ENCODE peak calls at places on chromosomes 12 and 14, in four cellular contexts. W, D, K and A are unnamed samples.

GRCh38 chr12:56278905-56279304 is 12.2 kb downstream of the COQ10A start:
- DNase-seq in K (no peak), W (no peak), D (no peak), A (no peak)

GRCh38 chr12:27194644-27195043 is 49.4 kb upstream of the STK38L start:
- DNase-seq in W (no peak), K (no peak), D (no peak), A (no peak)

GRCh38 chr12:6697584-6698351 is 2.8 kb downstream of the PIANP start:
- DNase-seq in W (peak; percentile 38), D (peak; percentile 79), K (peak; percentile 33), A (no peak)

GRCh38 chr12:12722351-12723146 is 5.4 kb downstream of the CDKN1B start:
- DNase-seq in D (no peak), K (no peak), W (no peak), A (no peak)

GRCh38 chr14:21070610-21071224 is 613 bp downstream of the ARHGEF40 start:
- DNase-seq in W (no peak), D (peak; percentile 91), K (peak; percentile 74), A (no peak)

GRCh38 chr12:121804417-121805111 is 755 bp downstream of the SETD1B start:
- DNase-seq in W (peak; percentile 56), K (no peak), D (peak; percentile 85), A (peak; percentile 43)

GRCh38 chr12:127130506-127131100 is 1136.4 kb upstream of the TMEM132C start:
- DNase-seq in K (no peak), D (no peak), W (no peak), A (no peak)

GRCh38 chr12:132367401-132367851 is 38.0 kb upstream of the GALNT9 start:
- DNase-seq in K (no peak), W (no peak), D (peak; percentile 68), A (no peak)

GRCh38 chr14:24232645-24233537 is at the start of gene GMPR2:
- DNase-seq in D (no peak), W (peak; percentile 39), K (no peak), A (peak; percentile 55)

GRCh38 chr12:62701492-62701891 is 233.5 kb downstream of the PPM1H start:
- DNase-seq in D (no peak), W (no peak), K (no peak), A (no peak)

GRCh38 chr14:22980672-22981089 is 1.7 kb downstream of the AJUBA start:
- DNase-seq in D (peak; percentile 79), W (no peak), K (peak; percentile 59), A (peak; percentile 35)

GRCh38 chr14:79432640-79433039 is 778.7 kb downstream of the DIO2 start:
- DNase-seq in D (no peak), W (no peak), K (no peak), A (no peak)

GRCh38 chr14:22920697-22921096 is 1.7 kb upstream of the RBM23 start:
- DNase-seq in D (no peak), K (no peak), W (no peak), A (no peak)

GRCh38 chr12:45329702-45330101 is 113.8 kb downstream of the ANO6 start:
- DNase-seq in W (no peak), D (no peak), K (no peak), A (no peak)

GRCh38 chr14:101464310-101464983 is 96.8 kb upstream of the DIO3 start:
- DNase-seq in K (no peak), D (no peak), W (no peak), A (no peak)

GRCh38 chr14:49975286-49975685 is 82.4 kb downstream of the ARF6 start:
- DNase-seq in W (no peak), K (no peak), D (no peak), A (no peak)

GRCh38 chr12:67155863-67156262 is 113.3 kb upstream of the CAND1 start:
- DNase-seq in D (no peak), K (no peak), W (no peak), A (no peak)